ENCODE peak calls at places on chromosomes 11 and 22, in ten cellular contexts. L is stimulated activated memory B cell treated with anti-CD40 and anti-IgM and Interleukin-4, amounts not matched to agents 10 μg/mL and 1 μg/mL and 100 μg/mL, for 72 hours; D is T-helper 17 cell; J is CD8-positive, alpha-beta T cell; E is activated CD8-positive, alpha-beta memory T cell treated with anti-CD3 and anti-CD28 coated beads, Interleukin-2, amount 10 ng/mL, durations not matched to agents 7 days and 5 days; X is upper lobe of right lung; V is left lobe of liver; B is activated T-helper 17 cell treated with anti-CD3 and anti-CD28 coated beads, Interleukin-2, amount 50 U/mL, for 72 hours; K is naive thymus-derived CD8-positive, alpha-beta T cell; G is natural killer cell. P is an unnamed sample.

GRCh38 chr11:78560066-78560597 is 14.5 kb downstream of the NARS2 start:
- ATAC-seq in L (peak), K (no peak), E (peak), G (no peak), D (no peak), B (peak), J (no peak), V (no peak), X (no peak), P (no peak)

GRCh38 chr11:120746395-120746794 is 234.8 kb downstream of the GRIK4 start:
- ATAC-seq in B (no peak), J (no peak), X (no peak), L (no peak), D (no peak), V (no peak), E (no peak), G (no peak), K (no peak), P (no peak)

GRCh38 chr11:14855890-14856289 is 36.1 kb downstream of the CYP2R1 start:
- ATAC-seq in B (no peak), K (no peak), L (no peak), J (no peak), X (no peak), E (no peak), V (no peak), D (no peak), G (no peak), P (no peak)

GRCh38 chr22:45505991-45506743 is 3.5 kb downstream of the FBLN1 start:
- ATAC-seq in V (no peak), G (no peak), X (no peak), K (no peak), D (no peak), B (no peak), E (no peak), L (no peak), J (no peak), P (no peak)

GRCh38 chr11:46291441-46292143 is 14.1 kb downstream of the CREB3L1 start:
- ATAC-seq in L (no peak), E (no peak), G (no peak), K (no peak), B (no peak), V (no peak), D (no peak), J (no peak), X (peak), P (no peak)

GRCh38 chr11:75241906-75242644 is 1.5 kb downstream of the TPBGL start:
- ATAC-seq in E (peak), K (peak), X (no peak), V (no peak), L (no peak), G (peak), J (no peak), D (peak), B (no peak), P (no peak)

GRCh38 chr11:12723410-12724297 is 49.4 kb downstream of the TEAD1 start:
- ATAC-seq in E (no peak), K (no peak), B (no peak), L (no peak), V (no peak), G (no peak), X (peak), J (no peak), D (no peak), P (peak)

GRCh38 chr11:76610871-76611475 is 59.6 kb downstream of the LRRC32 start:
- ATAC-seq in J (no peak), V (peak), X (peak), D (no peak), L (peak), K (no peak), G (no peak), B (no peak), E (no peak), P (no peak)

GRCh38 chr22:27802389-27803079 is 978 bp upstream of the MN1 start:
- ATAC-seq in G (no peak), D (peak), L (no peak), X (no peak), J (peak), B (no peak), K (peak), E (peak), V (peak), P (no peak)

GRCh38 chr11:118699508-118700220 is 20.2 kb upstream of the TREH start:
- ATAC-seq in V (no peak), E (peak), K (peak), L (no peak), X (no peak), G (peak), J (peak), D (peak), B (peak), P (no peak)

GRCh38 chr11:14041040-14041439 is 78.5 kb downstream of the SPON1 start:
- ATAC-seq in X (no peak), G (no peak), K (no peak), E (no peak), B (no peak), V (peak), D (no peak), L (no peak), J (no peak), P (no peak)

GRCh38 chr11:129895126-129896041 is at the start of gene NFRKB:
- ATAC-seq in X (peak), D (peak), V (peak), B (peak), E (peak), G (peak), J (peak), L (peak), K (peak), P (peak)

GRCh38 chr11:130873766-130874165 is 42.5 kb downstream of the SNX19 start:
- ATAC-seq in V (no peak), D (no peak), G (no peak), E (no peak), J (no peak), B (no peak), K (no peak), X (no peak), L (no peak), P (no peak)

GRCh38 chr22:34344702-34345101 is 424.4 kb upstream of the LARGE1 start:
- ATAC-seq in X (no peak), V (no peak), J (no peak), E (no peak), K (no peak), L (no peak), B (no peak), D (no peak), G (no peak), P (no peak)

GRCh38 chr11:73659961-73660360 is 13.6 kb downstream of the PLEKHB1 start:
- ATAC-seq in E (no peak), V (no peak), G (no peak), L (no peak), J (no peak), X (no peak), D (no peak), B (no peak), K (no peak), P (peak)

GRCh38 chr11:31817621-31818493 is 6.7 kb upstream of the PAX6 start:
- ATAC-seq in E (no peak), G (no peak), L (no peak), D (peak), J (peak), X (no peak), B (no peak), V (no peak), K (peak), P (no peak)

GRCh38 chr11:26761382-26761781 is 39.5 kb upstream of the SLC5A12 start:
- ATAC-seq in J (no peak), D (no peak), X (no peak), V (no peak), E (no peak), L (no peak), K (no peak), G (no peak), B (no peak), P (peak)

GRCh38 chr11:129853508-129854228 is 38.0 kb downstream of the TMEM45B start:
- ATAC-seq in J (peak), V (peak), E (peak), K (peak), B (peak), G (peak), D (peak), X (peak), L (no peak), P (peak)

GRCh38 chr11:134207538-134208239 is 16.1 kb downstream of the NCAPD3 start:
- ATAC-seq in K (peak), L (no peak), D (peak), B (peak), G (no peak), X (no peak), V (peak), J (peak), E (no peak), P (no peak)

GRCh38 chr11:65291613-65292012 is 23.1 kb upstream of the CDC42EP2 start:
- ATAC-seq in K (no peak), D (no peak), E (no peak), X (peak), J (no peak), V (peak), B (no peak), L (no peak), G (no peak), P (peak)

GRCh38 chr11:32563600-32563959 is 20.1 kb upstream of the EIF3M start:
- ATAC-seq in G (no peak), B (no peak), E (no peak), V (no peak), D (no peak), L (no peak), J (no peak), K (no peak), X (no peak), P (no peak)

GRCh38 chr11:11895672-11896071 is 53.9 kb downstream of the USP47 start:
- ATAC-seq in X (no peak), V (peak), G (no peak), J (no peak), D (no peak), E (no peak), K (peak), B (no peak), L (no peak), P (no peak)

GRCh38 chr11:130141561-130142341 is 17.8 kb upstream of the ST14 start:
- ATAC-seq in L (no peak), B (no peak), X (no peak), G (no peak), V (peak), J (no peak), E (no peak), K (no peak), D (no peak), P (no peak)

GRCh38 chr11:101775033-101775432 is 139.8 kb upstream of the CEP126 start:
- ATAC-seq in D (no peak), E (no peak), B (no peak), L (no peak), K (no peak), J (no peak), G (no peak), X (no peak), V (no peak), P (no peak)

GRCh38 chr22:32661296-32661695 is 140.2 kb upstream of the TIMP3 start:
- ATAC-seq in K (no peak), G (no peak), D (no peak), J (no peak), E (no peak), B (no peak), L (no peak), X (no peak), V (no peak), P (no peak)

GRCh38 chr11:64124147-64124546 is 41.8 kb downstream of the MACROD1 start:
- ATAC-seq in G (no peak), E (no peak), B (no peak), V (no peak), J (no peak), K (no peak), L (no peak), X (no peak), D (no peak), P (no peak)

GRCh38 chr22:45645150-45645525 is 26.5 kb upstream of the ATXN10 start:
- ATAC-seq in B (no peak), V (no peak), J (no peak), D (no peak), X (peak), K (no peak), L (no peak), E (no peak), G (no peak), P (no peak)

GRCh38 chr11:78379039-78379670 is 38.5 kb downstream of the GAB2 start:
- ATAC-seq in E (peak), V (no peak), J (no peak), X (peak), B (peak), L (no peak), K (no peak), D (peak), G (no peak), P (no peak)

GRCh38 chr11:31487848-31488247 is 21.6 kb downstream of the IMMP1L start:
- ATAC-seq in D (no peak), L (no peak), X (no peak), B (no peak), V (peak), J (no peak), E (no peak), G (no peak), K (no peak), P (no peak)

GRCh38 chr22:44272330-44272729 is 40.4 kb downstream of the SHISAL1 start:
- ATAC-seq in L (no peak), X (no peak), J (no peak), K (no peak), E (no peak), G (no peak), D (no peak), B (no peak), V (no peak), P (no peak)

GRCh38 chr11:96465537-96465936 is 75.7 kb downstream of the JRKL start:
- ATAC-seq in L (no peak), K (no peak), X (no peak), J (no peak), E (no peak), B (no peak), V (no peak), G (no peak), D (no peak), P (no peak)

GRCh38 chr11:123742778-123743177 is 1.3 kb upstream of the ZNF202 start:
- ATAC-seq in B (no peak), J (no peak), G (no peak), V (no peak), K (no peak), X (no peak), D (no peak), L (no peak), E (no peak), P (no peak)

GRCh38 chr11:122723576-122723975 is 68.1 kb downstream of the UBASH3B start:
- ATAC-seq in B (peak), X (no peak), V (no peak), E (peak), L (no peak), G (no peak), D (no peak), J (no peak), K (no peak), P (no peak)